ENCODE peak calls at places on chromosomes 6 and 20, in seven cellular contexts. Y is mesendoderm, V is IMR-90, X is neuronal stem cell, O is H1, G is mesenchymal stem cell, Z is trophoblast cell. D is an unnamed sample.

GRCh38 chr6:156934054-156934424 is 156.9 kb downstream of the ARID1B start:
- DNase-seq in X (no peak), V (no peak), G (no peak), Y (no peak), O (no peak), Z (no peak), D (no peak)

GRCh38 chr6:74222768-74223321 is 526.8 kb downstream of the CD109 start:
- DNase-seq in X (peak), O (peak), Z (no peak), V (peak), G (peak), Y (peak), D (peak)

GRCh38 chr6:44286747-44287146 is 16.5 kb downstream of the TMEM151B start:
- DNase-seq in X (no peak), Y (no peak), Z (no peak), O (no peak), V (no peak), G (no peak), D (no peak)

GRCh38 chr20:23120261-23120660 is 34.1 kb upstream of the CD93 start:
- DNase-seq in X (no peak), Z (no peak), Y (no peak), V (no peak), G (no peak), O (no peak), D (no peak)

GRCh38 chr6:136439514-136440186 is 110.6 kb downstream of the MAP7 start:
- DNase-seq in O (no peak), Z (no peak), X (no peak), Y (no peak), V (no peak), G (no peak), D (no peak)

GRCh38 chr6:43799671-43800623 is 29.9 kb downstream of the VEGFA start:
- DNase-seq in X (no peak), V (no peak), G (no peak), Z (no peak), O (no peak), Y (no peak), D (no peak)

GRCh38 chr6:56953597-56954388 is 1.1 kb upstream of the BEND6 start:
- DNase-seq in V (no peak), X (peak), Y (peak), G (peak), O (peak), Z (no peak), D (peak)

GRCh38 chr6:129500958-129501381 is 209.0 kb downstream of the ARHGAP18 start:
- DNase-seq in V (peak), X (no peak), O (no peak), G (peak), Y (peak), Z (no peak), D (no peak)

GRCh38 chr6:131101911-131102680 is 33.2 kb upstream of the AKAP7 start:
- DNase-seq in G (no peak), V (peak), Y (no peak), O (no peak), Z (no peak), X (no peak), D (no peak)

GRCh38 chr6:131093334-131093733 is 30.3 kb upstream of the EPB41L2 start:
- DNase-seq in Y (no peak), V (no peak), O (no peak), G (no peak), X (no peak), Z (no peak), D (no peak)

GRCh38 chr6:131096786-131097185 is 33.7 kb upstream of the EPB41L2 start:
- DNase-seq in X (no peak), O (no peak), Z (no peak), V (no peak), G (peak), Y (no peak), D (no peak)
- H2BK5ac ChIP-seq in X (no peak), O (no peak), Z (no peak), V (no peak), G (no peak), Y (no peak), D (no peak)

GRCh38 chr6:51479296-51479695 is 608.1 kb downstream of the PKHD1 start:
- DNase-seq in G (no peak), Z (no peak), V (no peak), Y (no peak), O (no peak), X (no peak), D (no peak)

GRCh38 chr6:51480040-51480439 is 607.4 kb downstream of the PKHD1 start:
- DNase-seq in V (no peak), Y (no peak), X (no peak), O (no peak), G (no peak), Z (no peak), D (no peak)

GRCh38 chr6:51473996-51474975 is 613.1 kb downstream of the PKHD1 start:
- DNase-seq in Z (no peak), O (no peak), G (no peak), V (no peak), Y (no peak), X (no peak), D (no peak)

GRCh38 chr6:51472745-51473483 is 614.5 kb downstream of the PKHD1 start:
- DNase-seq in O (no peak), V (no peak), G (no peak), Y (peak), Z (peak), X (no peak), D (no peak)

GRCh38 chr6:51477912-51478311 is 609.5 kb downstream of the PKHD1 start:
- DNase-seq in Y (no peak), G (no peak), O (no peak), V (no peak), Z (no peak), X (peak), D (no peak)
- H2BK5ac ChIP-seq in Y (no peak), G (no peak), O (no peak), V (no peak), Z (no peak), X (no peak), D (no peak)

GRCh38 chr20:62137478-62138203 is 5.6 kb downstream of the PSMA7 start:
- DNase-seq in O (no peak), V (no peak), Z (no peak), G (no peak), Y (no peak), X (no peak), D (no peak)
- H2BK5ac ChIP-seq in O (no peak), V (no peak), Z (no peak), G (no peak), Y (no peak), X (no peak), D (no peak)

DNA sequence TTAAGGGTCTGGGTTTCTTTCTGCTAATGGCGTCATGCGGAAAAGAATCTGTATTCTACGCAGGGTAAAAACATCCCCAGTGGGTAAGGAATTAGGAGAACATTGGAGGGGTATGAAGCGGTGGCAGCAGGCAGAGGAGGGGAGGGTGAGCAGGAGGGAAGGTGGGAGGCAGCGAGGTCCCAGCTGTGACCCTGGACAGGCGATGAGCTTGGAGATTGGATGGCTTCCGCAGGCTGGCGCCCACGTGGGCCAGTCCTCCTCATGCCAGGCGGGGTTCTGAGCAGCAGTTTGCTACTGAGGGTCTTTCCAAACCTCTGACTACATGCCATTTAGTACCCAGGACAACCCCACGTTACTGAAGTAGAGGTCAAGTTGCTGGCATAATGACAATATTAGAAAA is 172.6 kb downstream of the LINC00237 start:
- DNase-seq in G (no peak), Y (no peak), X (no peak), V (no peak), O (no peak), Z (no peak), D (no peak)
- H2BK5ac ChIP-seq in G (no peak), Y (no peak), X (no peak), V (no peak), O (no peak), Z (no peak), D (no peak)

DNA sequence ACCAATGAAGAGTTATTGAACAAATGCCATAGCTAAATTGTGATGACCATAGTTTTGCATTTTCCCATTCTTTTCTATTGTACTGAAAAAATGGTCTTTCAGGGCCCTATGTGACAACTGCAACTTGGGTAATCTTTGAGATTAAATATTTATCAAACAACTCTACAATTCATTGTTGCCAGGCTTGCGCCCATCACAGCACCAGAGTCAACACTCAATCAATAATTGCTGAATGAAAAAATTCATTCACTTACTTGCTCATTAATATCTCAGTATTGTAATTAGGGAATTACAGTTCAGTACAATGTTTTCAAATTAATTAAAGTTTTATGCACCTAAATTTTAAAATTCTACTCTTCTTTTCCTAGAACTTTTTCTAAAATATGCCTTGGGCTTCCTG is 7.7 kb upstream of the RALGAPA2 start:
- DNase-seq in Y (no peak), V (no peak), O (no peak), Z (no peak), X (no peak), G (no peak), D (no peak)
- H2BK5ac ChIP-seq in Y (no peak), V (no peak), O (no peak), Z (no peak), X (no peak), G (no peak), D (no peak)

DNA sequence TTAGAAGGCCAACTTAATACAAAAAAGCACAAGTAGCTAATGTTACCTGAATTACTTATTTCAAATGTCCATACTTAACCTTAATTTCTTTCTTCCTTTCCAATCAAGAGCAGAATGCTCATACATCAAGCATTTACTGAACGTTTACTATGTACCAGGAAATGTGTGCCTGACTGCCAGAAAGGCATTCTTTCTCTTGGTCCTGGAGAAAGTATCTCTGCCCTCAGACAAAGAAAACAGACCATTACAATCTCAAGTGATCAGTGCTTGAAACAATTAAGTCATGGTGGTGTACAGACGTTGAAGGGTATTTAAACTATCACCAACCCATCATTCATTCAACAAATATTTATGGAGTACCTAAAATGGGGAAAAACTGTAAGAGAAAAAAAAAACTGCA is 26.4 kb downstream of the CSNK2A1 start:
- DNase-seq in Y (no peak), X (no peak), Z (no peak), O (no peak), V (no peak), G (peak), D (no peak)
- H2BK5ac ChIP-seq in Y (no peak), X (no peak), Z (no peak), O (no peak), V (no peak), G (no peak), D (no peak)

GRCh38 chr6:68655028-68655427 is 19.9 kb downstream of the ADGRB3 start:
- DNase-seq in O (no peak), X (no peak), G (no peak), Z (no peak), Y (no peak), V (no peak), D (no peak)

GRCh38 chr6:68657374-68657773 is 22.3 kb downstream of the ADGRB3 start:
- DNase-seq in O (no peak), X (no peak), G (no peak), Z (no peak), V (no peak), Y (no peak), D (no peak)

GRCh38 chr6:68654134-68654533 is 19.1 kb downstream of the ADGRB3 start:
- DNase-seq in Z (no peak), V (no peak), O (no peak), G (no peak), Y (no peak), X (no peak), D (no peak)

GRCh38 chr6:68653706-68654089 is 18.6 kb downstream of the ADGRB3 start:
- DNase-seq in Y (no peak), V (no peak), Z (no peak), O (no peak), G (no peak), X (no peak), D (no peak)

DNA sequence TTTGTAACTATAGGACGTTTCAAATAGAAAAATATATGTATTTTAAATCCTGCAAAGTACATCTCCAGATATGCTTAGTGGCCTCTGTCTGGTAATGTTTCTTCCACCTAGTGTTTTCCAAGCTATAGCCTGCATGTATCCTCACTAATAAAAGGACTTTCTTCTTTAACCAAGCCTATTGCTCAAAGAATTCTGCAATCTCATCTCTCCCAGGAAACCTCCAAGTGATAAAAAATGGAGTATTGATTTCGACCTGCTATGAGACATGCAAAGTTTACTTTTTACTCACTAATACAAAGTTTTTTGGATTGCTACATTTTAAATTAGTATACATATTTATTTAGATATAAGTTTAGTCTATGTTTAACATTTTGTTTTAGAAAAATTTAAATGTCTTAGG is 23.3 kb downstream of the ADGRB3 start:
- DNase-seq in O (no peak), G (no peak), Y (no peak), Z (no peak), V (no peak), X (no peak), D (no peak)
- H2BK5ac ChIP-seq in O (no peak), G (no peak), Y (no peak), Z (no peak), V (no peak), X (no peak), D (no peak)

DNA sequence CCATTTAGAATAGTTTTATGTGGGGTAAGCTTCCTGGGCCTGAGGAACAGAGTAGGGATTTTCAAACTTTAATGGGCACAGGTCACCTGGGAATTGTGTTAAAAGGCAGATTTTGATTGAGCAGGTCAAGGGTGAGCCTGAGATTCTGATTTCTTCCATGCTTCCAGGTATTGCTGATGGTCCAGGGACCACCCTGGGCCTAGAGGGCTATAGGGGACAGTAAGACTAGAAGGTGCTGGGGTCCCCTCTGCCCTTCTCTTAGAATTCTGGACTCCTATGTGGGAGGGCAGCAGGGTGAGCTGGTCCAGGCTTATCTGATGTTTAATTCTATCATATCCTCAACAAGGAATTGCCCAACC is 2.6 kb downstream of the DDR1 start:
- DNase-seq in V (no peak), O (no peak), Y (no peak), G (no peak), X (no peak), Z (no peak), D (no peak)
- H2BK5ac ChIP-seq in V (peak), O (peak), Y (no peak), G (no peak), X (peak), Z (no peak), D (no peak)

GRCh38 chr6:39945626-39946025 is 11.4 kb upstream of the MOCS1 start:
- DNase-seq in Z (no peak), V (no peak), Y (no peak), X (no peak), G (no peak), O (no peak), D (no peak)
- H2BK5ac ChIP-seq in Z (no peak), V (no peak), Y (no peak), X (no peak), G (no peak), O (no peak), D (no peak)

D was measured in H9.